ENCODE peak calls at places on chromosomes 7 and 10, in five cellular contexts. One of them, this sample, is unnamed.

GRCh38 chr10:3482200-3482993 is 302.6 kb downstream of the KLF6 start:
- DNase-seq in A549: peak; percentile 69
- DNase-seq in prostate gland: peak; percentile 91
- DNase-seq in tibial nerve: peak; percentile 66
- DNase-seq in transverse colon: peak; percentile 65
- DNase-seq in this sample: peak; percentile 83

GRCh38 chr10:1553951-1554350 is 183.4 kb downstream of the ADARB2 start:
- DNase-seq in A549: no peak
- DNase-seq in prostate gland: no peak
- DNase-seq in tibial nerve: no peak
- DNase-seq in transverse colon: no peak
- DNase-seq in this sample: peak; percentile 2

GRCh38 chr7:92115821-92116220 is 18.5 kb downstream of the CYP51A1 start:
- DNase-seq in A549: no peak
- DNase-seq in prostate gland: no peak
- DNase-seq in tibial nerve: no peak
- DNase-seq in transverse colon: no peak
- DNase-seq in this sample: no peak

GRCh38 chr7:134809611-134810010 is 30.2 kb downstream of the CALD1 start:
- DNase-seq in A549: no peak
- DNase-seq in prostate gland: no peak
- DNase-seq in tibial nerve: no peak
- DNase-seq in transverse colon: no peak
- DNase-seq in this sample: no peak

GRCh38 chr7:28348631-28349030 is 63.7 kb upstream of the CREB5 start:
- DNase-seq in A549: no peak
- DNase-seq in prostate gland: peak; percentile 8
- DNase-seq in tibial nerve: no peak
- DNase-seq in transverse colon: no peak
- DNase-seq in this sample: no peak

GRCh38 chr7:20474244-20474643 is 141.2 kb upstream of the ABCB5 start:
- DNase-seq in A549: no peak
- DNase-seq in prostate gland: no peak
- DNase-seq in tibial nerve: no peak
- DNase-seq in transverse colon: no peak
- DNase-seq in this sample: no peak

GRCh38 chr10:20709708-20710107 is 187.4 kb downstream of the NEBL start:
- DNase-seq in A549: no peak
- DNase-seq in prostate gland: no peak
- DNase-seq in tibial nerve: no peak
- DNase-seq in transverse colon: no peak
- DNase-seq in this sample: no peak

GRCh38 chr10:121947931-121948330 is 20.1 kb upstream of the ATE1 start:
- DNase-seq in A549: peak; percentile 59
- DNase-seq in prostate gland: no peak
- DNase-seq in tibial nerve: no peak
- DNase-seq in transverse colon: no peak
- DNase-seq in this sample: no peak

GRCh38 chr7:76165106-76165972 is 36.4 kb upstream of the SRRM3 start:
- DNase-seq in A549: no peak
- DNase-seq in prostate gland: no peak
- DNase-seq in tibial nerve: no peak
- DNase-seq in transverse colon: no peak
- DNase-seq in this sample: no peak

GRCh38 chr7:33903770-33904679 is 1.3 kb upstream of the BMPER start:
- DNase-seq in A549: peak; percentile 54
- DNase-seq in prostate gland: no peak
- DNase-seq in tibial nerve: peak; percentile 56
- DNase-seq in transverse colon: peak; percentile 13
- DNase-seq in this sample: no peak

GRCh38 chr10:86520871-86521619 is 547 bp downstream of the WAPL start:
- DNase-seq in A549: peak; percentile 70
- DNase-seq in prostate gland: peak; percentile 42
- DNase-seq in tibial nerve: peak; percentile 26
- DNase-seq in transverse colon: peak; percentile 66
- DNase-seq in this sample: peak; percentile 66

GRCh38 chr10:51657481-51657880 is 41.9 kb downstream of the CSTF2T start:
- DNase-seq in A549: no peak
- DNase-seq in prostate gland: no peak
- DNase-seq in tibial nerve: no peak
- DNase-seq in transverse colon: no peak
- DNase-seq in this sample: no peak

GRCh38 chr10:9253121-9253520 is 1198.6 kb downstream of the GATA3 start:
- DNase-seq in A549: no peak
- DNase-seq in prostate gland: no peak
- DNase-seq in tibial nerve: no peak
- DNase-seq in transverse colon: no peak
- DNase-seq in this sample: no peak

GRCh38 chr7:117582219-117582704 is 102.4 kb downstream of the CFTR start:
- DNase-seq in A549: peak; percentile 97
- DNase-seq in prostate gland: no peak
- DNase-seq in tibial nerve: peak; percentile 36
- DNase-seq in transverse colon: no peak
- DNase-seq in this sample: no peak

GRCh38 chr7:1509226-1509625 is 5.0 kb upstream of the INTS1 start:
- DNase-seq in A549: no peak
- DNase-seq in prostate gland: no peak
- DNase-seq in tibial nerve: no peak
- DNase-seq in transverse colon: no peak
- DNase-seq in this sample: no peak

GRCh38 chr7:42671627-42672026 is 240.2 kb downstream of the C7orf25 start:
- DNase-seq in A549: no peak
- DNase-seq in prostate gland: no peak
- DNase-seq in tibial nerve: no peak
- DNase-seq in transverse colon: no peak
- DNase-seq in this sample: no peak

GRCh38 chr7:69722836-69723235 is 124.6 kb downstream of the AUTS2 start:
- DNase-seq in A549: no peak
- DNase-seq in prostate gland: no peak
- DNase-seq in tibial nerve: no peak
- DNase-seq in transverse colon: no peak
- DNase-seq in this sample: no peak

GRCh38 chr7:15557686-15558085 is 4.1 kb downstream of the AGMO start:
- DNase-seq in A549: no peak
- DNase-seq in prostate gland: no peak
- DNase-seq in tibial nerve: no peak
- DNase-seq in transverse colon: no peak
- DNase-seq in this sample: no peak

GRCh38 chr7:15554744-15555143 is 7.1 kb downstream of the AGMO start:
- DNase-seq in A549: no peak
- DNase-seq in prostate gland: no peak
- DNase-seq in tibial nerve: no peak
- DNase-seq in transverse colon: no peak
- DNase-seq in this sample: no peak

GRCh38 chr7:15555385-15555859 is 6.4 kb downstream of the AGMO start:
- DNase-seq in A549: peak; percentile 52
- DNase-seq in prostate gland: no peak
- DNase-seq in tibial nerve: no peak
- DNase-seq in transverse colon: no peak
- DNase-seq in this sample: no peak

GRCh38 chr7:15557186-15557585 is 4.6 kb downstream of the AGMO start:
- DNase-seq in A549: peak; percentile 27
- DNase-seq in prostate gland: no peak
- DNase-seq in tibial nerve: no peak
- DNase-seq in transverse colon: no peak
- DNase-seq in this sample: no peak

DNA sequence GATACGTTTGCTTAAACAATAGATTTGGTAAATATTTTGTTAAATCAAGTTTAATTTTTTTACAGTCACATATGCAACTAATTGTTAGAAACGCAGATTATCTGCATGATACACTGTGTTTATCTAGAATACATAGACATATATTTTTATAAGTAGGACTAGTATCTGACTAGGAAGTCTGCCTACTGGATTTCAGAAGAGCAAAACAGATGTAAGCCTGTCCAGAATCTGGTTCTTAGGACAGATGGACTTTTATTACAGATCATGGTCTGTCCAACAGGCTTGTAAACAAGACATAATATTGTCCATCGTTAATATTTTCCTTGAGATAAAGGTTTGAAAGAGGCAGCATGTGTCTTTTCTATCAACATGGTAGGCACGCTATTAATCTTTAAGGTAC is 5.1 kb downstream of the AGMO start:
- DNase-seq in A549: no peak
- DNase-seq in prostate gland: no peak
- DNase-seq in tibial nerve: no peak
- DNase-seq in transverse colon: no peak
- DNase-seq in this sample: no peak
- H3K27ac ChIP-seq in A549: peak overlapping the region; percentile 80
- H3K27ac ChIP-seq in prostate gland: no peak overlapping the region
- H3K27ac ChIP-seq in tibial nerve: peak overlapping the region; percentile 81
- H3K27ac ChIP-seq in transverse colon: no peak overlapping the region
- H3K27ac ChIP-seq in this sample: peak overlapping the region; percentile 34

GRCh38 chr10:35091994-35092393 is 1.9 kb upstream of the CUL2 start:
- DNase-seq in A549: no peak
- DNase-seq in prostate gland: no peak
- DNase-seq in tibial nerve: no peak
- DNase-seq in transverse colon: no peak
- DNase-seq in this sample: no peak

GRCh38 chr10:35089641-35090161 is 440 bp downstream of the CUL2 start:
- DNase-seq in A549: no peak
- DNase-seq in prostate gland: no peak
- DNase-seq in tibial nerve: no peak
- DNase-seq in transverse colon: no peak
- DNase-seq in this sample: no peak

GRCh38 chr10:35096312-35096711 is 6.2 kb upstream of the CUL2 start:
- DNase-seq in A549: no peak
- DNase-seq in prostate gland: no peak
- DNase-seq in tibial nerve: no peak
- DNase-seq in transverse colon: no peak
- DNase-seq in this sample: no peak

GRCh38 chr10:35092851-35093250 is 2.7 kb upstream of the CUL2 start:
- DNase-seq in A549: peak; percentile 30
- DNase-seq in prostate gland: no peak
- DNase-seq in tibial nerve: no peak
- DNase-seq in transverse colon: no peak
- DNase-seq in this sample: no peak

DNA sequence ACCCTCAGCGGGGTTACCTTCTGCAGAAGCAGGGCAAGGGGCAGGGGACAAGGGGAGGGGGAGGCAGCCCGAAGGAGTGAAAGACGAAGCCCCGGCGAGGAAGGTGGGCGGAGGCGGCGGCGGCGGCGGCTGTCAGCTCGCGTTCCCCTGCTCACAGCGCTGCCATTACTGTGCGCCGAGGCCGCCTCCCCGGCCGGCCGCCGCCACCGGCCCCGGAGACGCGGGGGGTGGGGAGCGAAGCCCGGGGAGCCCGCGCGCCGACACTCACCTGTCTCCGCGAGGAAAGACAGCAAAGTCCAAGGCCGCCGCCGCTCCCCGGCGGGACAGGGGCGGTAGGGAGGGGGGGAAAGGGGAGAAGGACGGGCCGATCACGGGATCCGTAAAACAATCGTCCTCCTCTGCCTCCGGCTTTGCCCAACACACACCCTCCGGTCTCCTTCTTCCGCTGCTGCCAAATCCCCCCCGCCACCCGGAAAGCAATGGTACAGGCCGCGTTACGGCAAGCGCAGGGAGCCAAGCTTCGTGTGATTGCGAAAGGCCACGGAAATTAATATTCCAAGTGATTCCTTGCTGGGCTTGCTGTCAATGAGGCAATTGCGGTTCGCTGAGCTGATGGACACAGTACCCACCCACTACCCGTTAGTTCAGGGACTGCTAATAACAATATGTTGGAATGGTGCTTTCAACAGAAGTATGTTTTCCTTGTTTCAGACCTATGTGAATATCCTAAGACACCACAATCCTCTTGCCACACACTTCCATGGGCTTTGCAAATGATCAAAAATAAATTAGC is at the start of gene CUL2:
- DNase-seq in A549: peak; percentile 96
- DNase-seq in prostate gland: peak; percentile 84
- DNase-seq in tibial nerve: peak; percentile 95
- DNase-seq in transverse colon: peak; percentile 93
- DNase-seq in this sample: peak; percentile 89
- TF ChIP-seq POLR2A in A549: peak; percentile 28
- TF ChIP-seq POLR2A in prostate gland: no peak
- TF ChIP-seq POLR2A in tibial nerve: no peak
- TF ChIP-seq POLR2A in transverse colon: peak; percentile 32
- TF ChIP-seq POLR2A in this sample: no peak

GRCh38 chr10:130727766-130728490 is 583.6 kb downstream of the TCERG1L start:
- DNase-seq in A549: no peak
- DNase-seq in prostate gland: no peak
- DNase-seq in tibial nerve: no peak
- DNase-seq in transverse colon: no peak
- DNase-seq in this sample: no peak

GRCh38 chr10:130729876-130730275 is 581.6 kb downstream of the TCERG1L start:
- DNase-seq in A549: no peak
- DNase-seq in prostate gland: no peak
- DNase-seq in tibial nerve: no peak
- DNase-seq in transverse colon: no peak
- DNase-seq in this sample: no peak

GRCh38 chr10:130728531-130729215 is 582.8 kb downstream of the TCERG1L start:
- DNase-seq in A549: no peak
- DNase-seq in prostate gland: no peak
- DNase-seq in tibial nerve: no peak
- DNase-seq in transverse colon: no peak
- DNase-seq in this sample: no peak

GRCh38 chr10:130725474-130725970 is 586.0 kb downstream of the TCERG1L start:
- DNase-seq in A549: no peak
- DNase-seq in prostate gland: no peak
- DNase-seq in tibial nerve: no peak
- DNase-seq in transverse colon: no peak
- DNase-seq in this sample: no peak

GRCh38 chr10:130726996-130727725 is 584.4 kb downstream of the TCERG1L start:
- DNase-seq in A549: no peak
- DNase-seq in prostate gland: no peak
- DNase-seq in tibial nerve: no peak
- DNase-seq in transverse colon: no peak
- DNase-seq in this sample: no peak
- H3K9me3 ChIP-seq in A549: no peaks in the 10 kb centered on the region
- H3K9me3 ChIP-seq in prostate gland: no peaks in the 10 kb centered on the region
- H3K9me3 ChIP-seq in tibial nerve: no peaks in the 10 kb centered on the region
- H3K9me3 ChIP-seq in transverse colon: no peaks in the 10 kb centered on the region
- H3K9me3 ChIP-seq in this sample: no peaks in the 10 kb centered on the region

DNA sequence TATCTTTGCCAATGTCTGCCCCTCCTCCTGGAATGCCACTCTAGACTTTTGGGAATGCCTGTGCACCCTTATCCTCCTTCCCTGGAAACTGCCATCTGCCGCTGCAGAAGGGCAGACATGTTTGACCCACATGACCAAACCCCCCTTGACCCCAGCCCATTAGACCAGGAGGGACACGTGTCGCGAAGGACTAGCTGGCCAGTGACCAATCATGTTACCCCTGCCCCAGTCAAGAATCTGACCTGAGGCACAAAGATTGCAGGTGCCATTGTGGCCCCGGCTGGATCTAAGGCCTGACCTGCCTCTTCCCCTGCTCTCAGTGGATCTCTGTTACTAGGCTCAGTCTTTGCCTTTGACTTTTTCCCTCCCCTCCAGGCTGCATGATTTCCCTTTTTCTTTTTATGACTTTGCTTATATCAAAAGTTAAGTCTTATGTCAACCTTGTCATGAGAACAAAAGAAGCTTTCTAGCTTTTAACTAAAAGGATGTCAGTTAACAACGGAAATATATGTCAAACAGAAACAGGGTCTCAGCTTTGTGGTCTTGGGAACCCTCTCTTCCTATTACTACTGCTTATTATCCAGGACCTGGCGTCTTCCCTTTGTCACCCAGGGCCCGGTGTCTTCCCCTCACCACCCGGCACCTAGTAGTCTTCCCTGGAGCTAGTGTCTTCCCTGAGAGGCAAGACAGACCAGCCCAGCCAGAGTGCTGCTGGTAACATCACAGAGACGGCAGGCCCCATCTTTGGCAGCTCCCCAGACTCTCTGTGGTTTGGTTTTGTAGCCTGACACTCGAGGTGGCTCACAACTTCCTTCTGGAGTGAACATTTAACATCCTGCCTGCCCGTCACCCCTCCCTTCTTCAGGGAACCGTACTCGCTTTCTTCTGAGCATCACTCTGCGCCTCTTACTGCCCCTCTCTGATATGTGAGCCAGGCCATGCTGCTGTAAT is 24.4 kb upstream of the PPIF start:
- DNase-seq in A549: no peak
- DNase-seq in prostate gland: peak; percentile 76
- DNase-seq in tibial nerve: peak; percentile 66
- DNase-seq in transverse colon: peak; percentile 71
- DNase-seq in this sample: peak; percentile 89
- H3K27ac ChIP-seq in A549: peak overlapping the region; percentile 49
- H3K27ac ChIP-seq in prostate gland: no peak overlapping the region
- H3K27ac ChIP-seq in tibial nerve: no peak overlapping the region
- H3K27ac ChIP-seq in transverse colon: peak overlapping the region; percentile 26
- H3K27ac ChIP-seq in this sample: peak overlapping the region; percentile 22

This sample was measured in breast epithelium.